ENCODE peak calls at places on chromosomes 6 and 20, in six cellular contexts. D is BE2C; M is prostate gland; H is stimulated activated CD8-positive, alpha-beta memory T cell treated with anti-CD3 and anti-CD28 coated beads, Interleukin-12 subunit alpha, Interleukin-12 subunit beta, amount 100 ng/mL, for 1 hour; A is naive thymus-derived CD8-positive, alpha-beta T cell; W is nucleus accumbens. E is an unnamed sample.

GRCh38 chr20:725491-725890 is 42.8 kb downstream of the SLC52A3 start:
- DNase-seq in D (no peak), H (no peak), M (no peak), A (no peak), W (no peak), E (no peak)

GRCh38 chr6:33160728-33161323 is 31.4 kb downstream of the COL11A2 start:
- DNase-seq in W (no peak), M (peak; percentile 84), H (no peak), D (no peak), A (no peak), E (no peak)

GRCh38 chr20:29408034-29408695 is 1849.3 kb upstream of the DEFB115 start:
- DNase-seq in M (no peak), A (no peak), W (no peak), D (no peak), H (no peak), E (no peak)

GRCh38 chr6:169784941-169785340 is 33.5 kb downstream of the ERMARD start:
- DNase-seq in H (no peak), M (no peak), D (no peak), A (no peak), W (no peak), E (no peak)

GRCh38 chr6:101231606-101232235 is 161.8 kb upstream of the GRIK2 start:
- DNase-seq in M (no peak), H (no peak), W (no peak), A (no peak), D (no peak), E (no peak)

GRCh38 chr20:48875914-48876240 is 45.6 kb upstream of the ARFGEF2 start:
- DNase-seq in D (no peak), H (no peak), M (no peak), A (no peak), W (no peak), E (no peak)

GRCh38 chr6:132830236-132830799 is 15.9 kb downstream of the RPS12 start:
- DNase-seq in D (peak; percentile 50), H (no peak), W (no peak), A (no peak), M (no peak), E (no peak)

GRCh38 chr6:125197795-125198269 is 44.3 kb downstream of the TPD52L1 start:
- DNase-seq in A (no peak), M (peak; percentile 59), W (no peak), H (no peak), D (peak; percentile 33), E (no peak)

GRCh38 chr6:94902974-94903628 is 674.2 kb upstream of the MANEA start:
- DNase-seq in D (peak; percentile 8), H (no peak), A (no peak), M (no peak), W (no peak), E (no peak)

GRCh38 chr20:57810511-57811372 is 100.9 kb upstream of the PMEPA1 start:
- DNase-seq in W (no peak), A (no peak), M (no peak), D (no peak), H (no peak), E (no peak)

GRCh38 chr20:4022386-4023350 is 7.3 kb upstream of the RNF24 start:
- DNase-seq in H (no peak), M (no peak), A (no peak), D (no peak), W (no peak), E (no peak)

GRCh38 chr6:111121789-111122350 is 34.6 kb downstream of the SLC16A10 start:
- DNase-seq in W (no peak), H (no peak), A (no peak), M (no peak), D (no peak), E (no peak)

GRCh38 chr6:136873733-136874132 is 48.4 kb upstream of the SLC35D3 start:
- DNase-seq in W (no peak), M (no peak), A (no peak), H (no peak), D (no peak), E (no peak)

E was measured in CD4-positive, alpha-beta T cell.